ENCODE peak calls at places on chromosomes 1 and 21, in six cellular contexts. One of them, this sample, is unnamed.

GRCh38 chr1:154157520-154158306 is 2.8 kb upstream of the NUP210L start:
- DNase-seq in nucleus accumbens: no peak
- DNase-seq in GM12891: peak; percentile 54
- DNase-seq in germinal center: no peak
- DNase-seq in AG20443: no peak
- DNase-seq in mesenteric fat pad: no peak
- DNase-seq in this sample: peak; percentile 25

GRCh38 chr1:50279622-50280320 is 143.5 kb downstream of the DMRTA2 start:
- DNase-seq in nucleus accumbens: no peak
- DNase-seq in GM12891: no peak
- DNase-seq in germinal center: no peak
- DNase-seq in AG20443: peak; percentile 21
- DNase-seq in mesenteric fat pad: no peak
- DNase-seq in this sample: peak; percentile 2

GRCh38 chr1:206658264-206658980 is 23.1 kb downstream of the DYRK3 start:
- DNase-seq in nucleus accumbens: no peak
- DNase-seq in GM12891: peak; percentile 80
- DNase-seq in germinal center: peak; percentile 88
- DNase-seq in AG20443: peak; percentile 75
- DNase-seq in mesenteric fat pad: no peak
- DNase-seq in this sample: peak; percentile 33

GRCh38 chr21:43797415-43797814 is 8.0 kb downstream of the RRP1 start:
- DNase-seq in nucleus accumbens: no peak
- DNase-seq in GM12891: no peak
- DNase-seq in germinal center: no peak
- DNase-seq in AG20443: no peak
- DNase-seq in mesenteric fat pad: no peak
- DNase-seq in this sample: no peak

GRCh38 chr1:209890606-209891330 is 47.2 kb upstream of the SYT14 start:
- DNase-seq in nucleus accumbens: no peak
- DNase-seq in GM12891: no peak
- DNase-seq in germinal center: no peak
- DNase-seq in AG20443: no peak
- DNase-seq in mesenteric fat pad: no peak
- DNase-seq in this sample: peak; percentile 59

GRCh38 chr1:56715161-56715560 is 70.0 kb downstream of the PRKAA2 start:
- DNase-seq in nucleus accumbens: no peak
- DNase-seq in GM12891: no peak
- DNase-seq in germinal center: no peak
- DNase-seq in AG20443: peak; percentile 32
- DNase-seq in mesenteric fat pad: no peak
- DNase-seq in this sample: peak; percentile 60

GRCh38 chr1:31605908-31606427 is 11.5 kb upstream of the HCRTR1 start:
- DNase-seq in nucleus accumbens: no peak
- DNase-seq in GM12891: peak; percentile 64
- DNase-seq in germinal center: peak; percentile 37
- DNase-seq in AG20443: peak; percentile 37
- DNase-seq in mesenteric fat pad: peak; percentile 64
- DNase-seq in this sample: peak; percentile 63

GRCh38 chr1:98221926-98222325 is 301.1 kb upstream of the DPYD start:
- DNase-seq in nucleus accumbens: no peak
- DNase-seq in GM12891: no peak
- DNase-seq in germinal center: no peak
- DNase-seq in AG20443: no peak
- DNase-seq in mesenteric fat pad: no peak
- DNase-seq in this sample: no peak

GRCh38 chr1:226738421-226738994 is 574 bp downstream of the ITPKB start:
- DNase-seq in nucleus accumbens: no peak
- DNase-seq in GM12891: no peak
- DNase-seq in germinal center: no peak
- DNase-seq in AG20443: peak; percentile 51
- DNase-seq in mesenteric fat pad: no peak
- DNase-seq in this sample: peak; percentile 48

GRCh38 chr1:213977486-213977842 is 10.3 kb upstream of the PROX1 start:
- DNase-seq in nucleus accumbens: no peak
- DNase-seq in GM12891: no peak
- DNase-seq in germinal center: no peak
- DNase-seq in AG20443: no peak
- DNase-seq in mesenteric fat pad: no peak
- DNase-seq in this sample: no peak

GRCh38 chr1:215476541-215476940 is 90.6 kb upstream of the KCTD3 start:
- DNase-seq in nucleus accumbens: no peak
- DNase-seq in GM12891: no peak
- DNase-seq in germinal center: no peak
- DNase-seq in AG20443: no peak
- DNase-seq in mesenteric fat pad: no peak
- DNase-seq in this sample: peak; percentile 86

GRCh38 chr21:35559881-35560280 is 500.4 kb downstream of the SETD4 start:
- DNase-seq in nucleus accumbens: no peak
- DNase-seq in GM12891: no peak
- DNase-seq in germinal center: no peak
- DNase-seq in AG20443: peak; percentile 58
- DNase-seq in mesenteric fat pad: no peak
- DNase-seq in this sample: peak; percentile 82

GRCh38 chr1:9315411-9316079 is 22.9 kb downstream of the SPSB1 start:
- DNase-seq in nucleus accumbens: no peak
- DNase-seq in GM12891: no peak
- DNase-seq in germinal center: no peak
- DNase-seq in AG20443: peak; percentile 69
- DNase-seq in mesenteric fat pad: no peak
- DNase-seq in this sample: peak; percentile 45

GRCh38 chr1:115811140-115811828 is 29.6 kb downstream of the NHLH2 start:
- DNase-seq in nucleus accumbens: no peak
- DNase-seq in GM12891: no peak
- DNase-seq in germinal center: no peak
- DNase-seq in AG20443: no peak
- DNase-seq in mesenteric fat pad: no peak
- DNase-seq in this sample: no peak

GRCh38 chr1:152741656-152742055 is 16.2 kb upstream of the KPRP start:
- DNase-seq in nucleus accumbens: no peak
- DNase-seq in GM12891: no peak
- DNase-seq in germinal center: no peak
- DNase-seq in AG20443: no peak
- DNase-seq in mesenteric fat pad: no peak
- DNase-seq in this sample: no peak

GRCh38 chr1:1666526-1666925 is 7.7 kb upstream of the CDK11B start:
- DNase-seq in nucleus accumbens: no peak
- DNase-seq in GM12891: no peak
- DNase-seq in germinal center: no peak
- DNase-seq in AG20443: no peak
- DNase-seq in mesenteric fat pad: no peak
- DNase-seq in this sample: no peak

GRCh38 chr1:3669421-3669821 is 17.1 kb downstream of the TP73 start:
- DNase-seq in nucleus accumbens: no peak
- DNase-seq in GM12891: no peak
- DNase-seq in germinal center: no peak
- DNase-seq in AG20443: no peak
- DNase-seq in mesenteric fat pad: peak; percentile 81
- DNase-seq in this sample: no peak

GRCh38 chr1:246687002-246687401 is 37.2 kb upstream of the SCCPDH start:
- DNase-seq in nucleus accumbens: no peak
- DNase-seq in GM12891: no peak
- DNase-seq in germinal center: no peak
- DNase-seq in AG20443: no peak
- DNase-seq in mesenteric fat pad: no peak
- DNase-seq in this sample: no peak

GRCh38 chr1:162548170-162548569 is 13.4 kb upstream of the UAP1 start:
- DNase-seq in nucleus accumbens: no peak
- DNase-seq in GM12891: no peak
- DNase-seq in germinal center: no peak
- DNase-seq in AG20443: peak; percentile 84
- DNase-seq in mesenteric fat pad: no peak
- DNase-seq in this sample: peak; percentile 71

GRCh38 chr1:23699280-23700179 is 7.9 kb downstream of the RPL11 start:
- DNase-seq in nucleus accumbens: no peak
- DNase-seq in GM12891: no peak
- DNase-seq in germinal center: no peak
- DNase-seq in AG20443: no peak
- DNase-seq in mesenteric fat pad: no peak
- DNase-seq in this sample: no peak

GRCh38 chr1:14706656-14707055 is 108.2 kb downstream of the KAZN start:
- DNase-seq in nucleus accumbens: no peak
- DNase-seq in GM12891: no peak
- DNase-seq in germinal center: no peak
- DNase-seq in AG20443: no peak
- DNase-seq in mesenteric fat pad: no peak
- DNase-seq in this sample: no peak

GRCh38 chr1:219548386-219548785 is 64.5 kb downstream of the ZC3H11B start:
- DNase-seq in nucleus accumbens: no peak
- DNase-seq in GM12891: no peak
- DNase-seq in germinal center: no peak
- DNase-seq in AG20443: no peak
- DNase-seq in mesenteric fat pad: no peak
- DNase-seq in this sample: no peak

GRCh38 chr1:184888505-184888904 is 85.8 kb downstream of the NIBAN1 start:
- DNase-seq in nucleus accumbens: no peak
- DNase-seq in GM12891: no peak
- DNase-seq in germinal center: no peak
- DNase-seq in AG20443: no peak
- DNase-seq in mesenteric fat pad: no peak
- DNase-seq in this sample: peak; percentile 87

GRCh38 chr1:56758135-56758534 is 61.1 kb downstream of the FYB2 start:
- DNase-seq in nucleus accumbens: no peak
- DNase-seq in GM12891: no peak
- DNase-seq in germinal center: no peak
- DNase-seq in AG20443: no peak
- DNase-seq in mesenteric fat pad: no peak
- DNase-seq in this sample: no peak

GRCh38 chr21:44337941-44338895 is 972 bp downstream of the CFAP410 start:
- DNase-seq in nucleus accumbens: peak; percentile 83
- DNase-seq in GM12891: no peak
- DNase-seq in germinal center: peak; percentile 60
- DNase-seq in AG20443: peak; percentile 58
- DNase-seq in mesenteric fat pad: no peak
- DNase-seq in this sample: peak; percentile 58

GRCh38 chr1:3319874-3320245 is 134.6 kb upstream of the ARHGEF16 start:
- DNase-seq in nucleus accumbens: no peak
- DNase-seq in GM12891: peak; percentile 60
- DNase-seq in germinal center: peak; percentile 79
- DNase-seq in AG20443: peak; percentile 42
- DNase-seq in mesenteric fat pad: no peak
- DNase-seq in this sample: peak; percentile 70

GRCh38 chr1:225253784-225254183 is 174.1 kb downstream of the LBR start:
- DNase-seq in nucleus accumbens: no peak
- DNase-seq in GM12891: no peak
- DNase-seq in germinal center: no peak
- DNase-seq in AG20443: no peak
- DNase-seq in mesenteric fat pad: no peak
- DNase-seq in this sample: peak; percentile 53

GRCh38 chr1:94608142-94608851 is 66.7 kb upstream of the F3 start:
- DNase-seq in nucleus accumbens: no peak
- DNase-seq in GM12891: no peak
- DNase-seq in germinal center: no peak
- DNase-seq in AG20443: no peak
- DNase-seq in mesenteric fat pad: no peak
- DNase-seq in this sample: no peak

GRCh38 chr1:214516434-214517326 is 34.7 kb downstream of the PTPN14 start:
- DNase-seq in nucleus accumbens: no peak
- DNase-seq in GM12891: no peak
- DNase-seq in germinal center: no peak
- DNase-seq in AG20443: no peak
- DNase-seq in mesenteric fat pad: no peak
- DNase-seq in this sample: peak; percentile 34

GRCh38 chr1:241081473-241081872 is 275.5 kb downstream of the RGS7 start:
- DNase-seq in nucleus accumbens: no peak
- DNase-seq in GM12891: no peak
- DNase-seq in germinal center: no peak
- DNase-seq in AG20443: no peak
- DNase-seq in mesenteric fat pad: no peak
- DNase-seq in this sample: peak; percentile 72

GRCh38 chr1:62778208-62778607 is 5.7 kb upstream of the ATG4C start:
- DNase-seq in nucleus accumbens: no peak
- DNase-seq in GM12891: no peak
- DNase-seq in germinal center: no peak
- DNase-seq in AG20443: no peak
- DNase-seq in mesenteric fat pad: no peak
- DNase-seq in this sample: no peak

GRCh38 chr1:167345386-167345733 is 124.7 kb downstream of the POU2F1 start:
- DNase-seq in nucleus accumbens: no peak
- DNase-seq in GM12891: no peak
- DNase-seq in germinal center: no peak
- DNase-seq in AG20443: no peak
- DNase-seq in mesenteric fat pad: no peak
- DNase-seq in this sample: no peak

GRCh38 chr1:245823408-245824147 is 668.8 kb downstream of the KIF26B start:
- DNase-seq in nucleus accumbens: no peak
- DNase-seq in GM12891: no peak
- DNase-seq in germinal center: no peak
- DNase-seq in AG20443: peak; percentile 23
- DNase-seq in mesenteric fat pad: no peak
- DNase-seq in this sample: peak; percentile 9

GRCh38 chr1:33055210-33055991 is 18.7 kb upstream of the AK2 start:
- DNase-seq in nucleus accumbens: no peak
- DNase-seq in GM12891: peak; percentile 31
- DNase-seq in germinal center: peak; percentile 38
- DNase-seq in AG20443: peak; percentile 78
- DNase-seq in mesenteric fat pad: no peak
- DNase-seq in this sample: peak; percentile 89

GRCh38 chr1:242197907-242198306 is 199.0 kb upstream of the MAP1LC3C start:
- DNase-seq in nucleus accumbens: no peak
- DNase-seq in GM12891: no peak
- DNase-seq in germinal center: no peak
- DNase-seq in AG20443: no peak
- DNase-seq in mesenteric fat pad: no peak
- DNase-seq in this sample: no peak